ENCODE peak calls at places on chromosome 18, in eight cellular contexts. One of them, this sample, is unnamed.

GRCh38 chr18:56326386-56327072 is 311.9 kb downstream of the TXNL1 start:
- DNase-seq in iris pigment epithelial cell: no peak
- DNase-seq in H54: no peak
- DNase-seq in AG04449: no peak
- DNase-seq in NCI-H2081: no peak
- DNase-seq in mesothelial cell of epicardium: no peak
- DNase-seq in activated T-cell treated with anti-CD3 and anti-CD28 coated beads for 4 hours: no peak
- DNase-seq in NCI-H1092 treated with DMSO at 0.1 percent for 48 hours: no peak
- DNase-seq in this sample: no peak

GRCh38 chr18:51614033-51614432 is 416.6 kb upstream of the MEX3C start:
- DNase-seq in iris pigment epithelial cell: peak
- DNase-seq in AG04449: no peak
- DNase-seq in mesothelial cell of epicardium: no peak
- DNase-seq in activated T-cell treated with anti-CD3 and anti-CD28 coated beads for 4 hours: no peak
- DNase-seq in H54: no peak
- DNase-seq in NCI-H1092 treated with DMSO at 0.1 percent for 48 hours: no peak
- DNase-seq in NCI-H2081: no peak
- DNase-seq in this sample: no peak

GRCh38 chr18:55106466-55106865 is 147.2 kb upstream of the CCDC68 start:
- DNase-seq in mesothelial cell of epicardium: no peak
- DNase-seq in NCI-H1092 treated with DMSO at 0.1 percent for 48 hours: no peak
- DNase-seq in iris pigment epithelial cell: no peak
- DNase-seq in H54: no peak
- DNase-seq in activated T-cell treated with anti-CD3 and anti-CD28 coated beads for 4 hours: no peak
- DNase-seq in NCI-H2081: no peak
- DNase-seq in AG04449: no peak
- DNase-seq in this sample: no peak

GRCh38 chr18:59456657-59457056 is 97.6 kb upstream of the LMAN1 start:
- DNase-seq in mesothelial cell of epicardium: no peak
- DNase-seq in H54: no peak
- DNase-seq in activated T-cell treated with anti-CD3 and anti-CD28 coated beads for 4 hours: no peak
- DNase-seq in NCI-H2081: peak
- DNase-seq in NCI-H1092 treated with DMSO at 0.1 percent for 48 hours: no peak
- DNase-seq in AG04449: no peak
- DNase-seq in iris pigment epithelial cell: no peak
- DNase-seq in this sample: no peak

GRCh38 chr18:8469793-8470192 is 139.4 kb upstream of the RAB12 start:
- DNase-seq in iris pigment epithelial cell: peak
- DNase-seq in NCI-H1092 treated with DMSO at 0.1 percent for 48 hours: no peak
- DNase-seq in NCI-H2081: no peak
- DNase-seq in AG04449: peak
- DNase-seq in activated T-cell treated with anti-CD3 and anti-CD28 coated beads for 4 hours: no peak
- DNase-seq in mesothelial cell of epicardium: no peak
- DNase-seq in H54: no peak
- DNase-seq in this sample: no peak

GRCh38 chr18:13932285-13933025 is 17.1 kb upstream of the MC2R start:
- DNase-seq in activated T-cell treated with anti-CD3 and anti-CD28 coated beads for 4 hours: no peak
- DNase-seq in H54: no peak
- DNase-seq in NCI-H1092 treated with DMSO at 0.1 percent for 48 hours: no peak
- DNase-seq in NCI-H2081: no peak
- DNase-seq in iris pigment epithelial cell: no peak
- DNase-seq in AG04449: no peak
- DNase-seq in mesothelial cell of epicardium: no peak
- DNase-seq in this sample: no peak

GRCh38 chr18:3262234-3263171 is 570 bp downstream of the MYL12B start:
- DNase-seq in NCI-H2081: peak
- DNase-seq in iris pigment epithelial cell: no peak
- DNase-seq in H54: peak
- DNase-seq in AG04449: no peak
- DNase-seq in NCI-H1092 treated with DMSO at 0.1 percent for 48 hours: no peak
- DNase-seq in activated T-cell treated with anti-CD3 and anti-CD28 coated beads for 4 hours: no peak
- DNase-seq in mesothelial cell of epicardium: no peak
- DNase-seq in this sample: peak

GRCh38 chr18:23250893-23251656 is 115.8 kb downstream of the CABLES1 start:
- DNase-seq in activated T-cell treated with anti-CD3 and anti-CD28 coated beads for 4 hours: no peak
- DNase-seq in mesothelial cell of epicardium: no peak
- DNase-seq in NCI-H2081: no peak
- DNase-seq in NCI-H1092 treated with DMSO at 0.1 percent for 48 hours: no peak
- DNase-seq in AG04449: no peak
- DNase-seq in H54: no peak
- DNase-seq in iris pigment epithelial cell: peak
- DNase-seq in this sample: no peak

GRCh38 chr18:57004366-57005121 is 142.3 kb upstream of the BOD1L2 start:
- DNase-seq in NCI-H2081: no peak
- DNase-seq in NCI-H1092 treated with DMSO at 0.1 percent for 48 hours: peak
- DNase-seq in AG04449: no peak
- DNase-seq in activated T-cell treated with anti-CD3 and anti-CD28 coated beads for 4 hours: no peak
- DNase-seq in H54: no peak
- DNase-seq in iris pigment epithelial cell: peak
- DNase-seq in mesothelial cell of epicardium: no peak
- DNase-seq in this sample: no peak

GRCh38 chr18:52312321-52312720 is 27.7 kb upstream of the DCC start:
- DNase-seq in mesothelial cell of epicardium: no peak
- DNase-seq in activated T-cell treated with anti-CD3 and anti-CD28 coated beads for 4 hours: no peak
- DNase-seq in NCI-H1092 treated with DMSO at 0.1 percent for 48 hours: peak
- DNase-seq in AG04449: no peak
- DNase-seq in H54: no peak
- DNase-seq in iris pigment epithelial cell: no peak
- DNase-seq in NCI-H2081: peak
- DNase-seq in this sample: no peak

GRCh38 chr18:22639026-22639463 is 221.3 kb upstream of the CTAGE1 start:
- DNase-seq in NCI-H1092 treated with DMSO at 0.1 percent for 48 hours: no peak
- DNase-seq in mesothelial cell of epicardium: no peak
- DNase-seq in AG04449: peak
- DNase-seq in iris pigment epithelial cell: peak
- DNase-seq in H54: peak
- DNase-seq in NCI-H2081: no peak
- DNase-seq in activated T-cell treated with anti-CD3 and anti-CD28 coated beads for 4 hours: no peak
- DNase-seq in this sample: no peak

GRCh38 chr18:78242796-78243195 is 736.8 kb upstream of the SALL3 start:
- DNase-seq in iris pigment epithelial cell: no peak
- DNase-seq in NCI-H2081: no peak
- DNase-seq in H54: no peak
- DNase-seq in activated T-cell treated with anti-CD3 and anti-CD28 coated beads for 4 hours: no peak
- DNase-seq in AG04449: no peak
- DNase-seq in mesothelial cell of epicardium: no peak
- DNase-seq in NCI-H1092 treated with DMSO at 0.1 percent for 48 hours: no peak
- DNase-seq in this sample: no peak

GRCh38 chr18:3816601-3817363 is 366.8 kb downstream of the TGIF1 start:
- DNase-seq in mesothelial cell of epicardium: no peak
- DNase-seq in iris pigment epithelial cell: peak
- DNase-seq in activated T-cell treated with anti-CD3 and anti-CD28 coated beads for 4 hours: no peak
- DNase-seq in NCI-H2081: no peak
- DNase-seq in H54: no peak
- DNase-seq in AG04449: peak
- DNase-seq in NCI-H1092 treated with DMSO at 0.1 percent for 48 hours: no peak
- DNase-seq in this sample: no peak

GRCh38 chr18:65746936-65747335 is 3.9 kb upstream of the CDH7 start:
- DNase-seq in activated T-cell treated with anti-CD3 and anti-CD28 coated beads for 4 hours: no peak
- DNase-seq in iris pigment epithelial cell: no peak
- DNase-seq in NCI-H2081: no peak
- DNase-seq in H54: no peak
- DNase-seq in mesothelial cell of epicardium: no peak
- DNase-seq in AG04449: no peak
- DNase-seq in NCI-H1092 treated with DMSO at 0.1 percent for 48 hours: no peak
- DNase-seq in this sample: no peak

GRCh38 chr18:21100141-21100540 is 11.5 kb downstream of the ROCK1 start:
- DNase-seq in iris pigment epithelial cell: no peak
- DNase-seq in NCI-H2081: no peak
- DNase-seq in NCI-H1092 treated with DMSO at 0.1 percent for 48 hours: no peak
- DNase-seq in mesothelial cell of epicardium: no peak
- DNase-seq in AG04449: no peak
- DNase-seq in H54: no peak
- DNase-seq in activated T-cell treated with anti-CD3 and anti-CD28 coated beads for 4 hours: no peak
- DNase-seq in this sample: no peak

GRCh38 chr18:54689319-54689718 is 98.3 kb downstream of the DYNAP start:
- DNase-seq in mesothelial cell of epicardium: no peak
- DNase-seq in AG04449: no peak
- DNase-seq in activated T-cell treated with anti-CD3 and anti-CD28 coated beads for 4 hours: no peak
- DNase-seq in iris pigment epithelial cell: no peak
- DNase-seq in NCI-H1092 treated with DMSO at 0.1 percent for 48 hours: no peak
- DNase-seq in NCI-H2081: no peak
- DNase-seq in H54: no peak
- DNase-seq in this sample: no peak

GRCh38 chr18:57909620-57910019 is 106.5 kb upstream of the ATP8B1 start:
- DNase-seq in NCI-H1092 treated with DMSO at 0.1 percent for 48 hours: no peak
- DNase-seq in activated T-cell treated with anti-CD3 and anti-CD28 coated beads for 4 hours: no peak
- DNase-seq in mesothelial cell of epicardium: no peak
- DNase-seq in iris pigment epithelial cell: peak
- DNase-seq in H54: no peak
- DNase-seq in NCI-H2081: no peak
- DNase-seq in AG04449: no peak
- DNase-seq in this sample: no peak

GRCh38 chr18:13240060-13240725 is 21.6 kb downstream of the LDLRAD4 start:
- DNase-seq in activated T-cell treated with anti-CD3 and anti-CD28 coated beads for 4 hours: no peak
- DNase-seq in NCI-H2081: no peak
- DNase-seq in iris pigment epithelial cell: no peak
- DNase-seq in NCI-H1092 treated with DMSO at 0.1 percent for 48 hours: no peak
- DNase-seq in AG04449: no peak
- DNase-seq in H54: no peak
- DNase-seq in mesothelial cell of epicardium: no peak
- DNase-seq in this sample: no peak

GRCh38 chr18:43661570-43661969 is 384.3 kb upstream of the SYT4 start:
- DNase-seq in activated T-cell treated with anti-CD3 and anti-CD28 coated beads for 4 hours: no peak
- DNase-seq in NCI-H1092 treated with DMSO at 0.1 percent for 48 hours: peak
- DNase-seq in H54: no peak
- DNase-seq in mesothelial cell of epicardium: no peak
- DNase-seq in AG04449: peak
- DNase-seq in iris pigment epithelial cell: peak
- DNase-seq in NCI-H2081: peak
- DNase-seq in this sample: no peak

GRCh38 chr18:37565138-37565984 is at the start of gene CELF4:
- DNase-seq in iris pigment epithelial cell: peak
- DNase-seq in activated T-cell treated with anti-CD3 and anti-CD28 coated beads for 4 hours: no peak
- DNase-seq in mesothelial cell of epicardium: no peak
- DNase-seq in NCI-H2081: peak
- DNase-seq in H54: no peak
- DNase-seq in AG04449: no peak
- DNase-seq in NCI-H1092 treated with DMSO at 0.1 percent for 48 hours: peak
- DNase-seq in this sample: no peak

This sample was measured in pancreas.